ENCODE peak calls at places on chromosomes 6 and 20, in seven cellular contexts. M, D, A, X, V, T and I are unnamed samples.

GRCh38 chr20:32574296-32575226 is 10.6 kb downstream of the NOL4L start:
- DNase-seq in V (no peak), D (peak; percentile 5), A (peak; percentile 67), X (peak; percentile 16), T (no peak), M (no peak), I (no peak)

GRCh38 chr6:76416821-76417605 is 344.6 kb upstream of the IMPG1 start:
- DNase-seq in A (no peak), X (no peak), M (no peak), T (no peak), D (no peak), V (no peak), I (no peak)

GRCh38 chr6:120681204-120681603 is 653.1 kb downstream of the TBC1D32 start:
- DNase-seq in X (no peak), V (no peak), A (no peak), T (no peak), D (no peak), M (no peak), I (no peak)

GRCh38 chr20:50611128-50611810 is 80.1 kb downstream of the RIPOR3 start:
- DNase-seq in M (no peak), T (no peak), D (no peak), A (no peak), V (no peak), X (no peak), I (no peak)

GRCh38 chr6:74892091-74892490 is 313.8 kb downstream of the COL12A1 start:
- DNase-seq in T (no peak), V (no peak), X (no peak), A (no peak), D (no peak), M (no peak), I (no peak)

GRCh38 chr6:137931849-137932465 is 64.9 kb downstream of the TNFAIP3 start:
- DNase-seq in D (no peak), M (no peak), T (no peak), X (no peak), V (no peak), A (no peak), I (no peak)

GRCh38 chr6:27591660-27592059 is 118.8 kb upstream of the ZNF184 start:
- DNase-seq in M (no peak), A (no peak), T (no peak), X (no peak), D (peak; percentile 53), V (no peak), I (peak; percentile 62)

GRCh38 chr20:9270831-9271230 is 201.9 kb downstream of the PLCB4 start:
- DNase-seq in T (no peak), M (no peak), X (no peak), D (no peak), A (no peak), V (no peak), I (no peak)

GRCh38 chr6:8361259-8361658 is 74.1 kb downstream of the SLC35B3 start:
- DNase-seq in X (no peak), V (no peak), D (no peak), M (no peak), A (no peak), T (no peak), I (no peak)

GRCh38 chr6:158777510-158777909 is 41.7 kb downstream of the EZR start:
- DNase-seq in V (no peak), M (no peak), A (no peak), T (no peak), X (no peak), D (no peak), I (no peak)

GRCh38 chr6:87393026-87393622 is 14.6 kb upstream of the CFAP206 start:
- DNase-seq in T (no peak), M (no peak), D (peak; percentile 31), X (peak; percentile 30), V (no peak), A (peak; percentile 30), I (peak; percentile 92)